ENCODE peak calls at places on chromosomes 2 and 18, in four cellular contexts. One of them, this sample, is unnamed.

GRCh38 chr2:15579641-15580040 is 12.0 kb upstream of the DDX1 start:
- DNase-seq in thoracic aorta: no peak
- DNase-seq in stimulated activated CD8-positive, alpha-beta memory T cell treated with anti-CD3 and anti-CD28 coated beads, Interleukin-4, amount 100 ng/mL, for 4 hours: no peak
- DNase-seq in progenitor cell of endocrine pancreas: no peak
- DNase-seq in this sample: no peak

GRCh38 chr18:2515908-2516625 is 55.2 kb downstream of the METTL4 start:
- DNase-seq in stimulated activated CD8-positive, alpha-beta memory T cell treated with anti-CD3 and anti-CD28 coated beads, Interleukin-4, amount 100 ng/mL, for 4 hours: no peak
- DNase-seq in progenitor cell of endocrine pancreas: no peak
- DNase-seq in thoracic aorta: peak; percentile 5
- DNase-seq in this sample: no peak

GRCh38 chr2:240573071-240573515 is 4.8 kb downstream of the RNPEPL1 start:
- DNase-seq in stimulated activated CD8-positive, alpha-beta memory T cell treated with anti-CD3 and anti-CD28 coated beads, Interleukin-4, amount 100 ng/mL, for 4 hours: no peak
- DNase-seq in thoracic aorta: no peak
- DNase-seq in progenitor cell of endocrine pancreas: no peak
- DNase-seq in this sample: no peak

GRCh38 chr18:55387139-55387984 is 200.6 kb downstream of the TCF4 start:
- DNase-seq in stimulated activated CD8-positive, alpha-beta memory T cell treated with anti-CD3 and anti-CD28 coated beads, Interleukin-4, amount 100 ng/mL, for 4 hours: no peak
- DNase-seq in progenitor cell of endocrine pancreas: no peak
- DNase-seq in thoracic aorta: no peak
- DNase-seq in this sample: no peak

GRCh38 chr2:169361706-169362345 is 508 bp downstream of the LRP2 start:
- DNase-seq in thoracic aorta: no peak
- DNase-seq in stimulated activated CD8-positive, alpha-beta memory T cell treated with anti-CD3 and anti-CD28 coated beads, Interleukin-4, amount 100 ng/mL, for 4 hours: no peak
- DNase-seq in progenitor cell of endocrine pancreas: peak; percentile 71
- DNase-seq in this sample: peak; percentile 7

GRCh38 chr18:56945171-56945863 is 201.6 kb upstream of the BOD1L2 start:
- DNase-seq in progenitor cell of endocrine pancreas: no peak
- DNase-seq in stimulated activated CD8-positive, alpha-beta memory T cell treated with anti-CD3 and anti-CD28 coated beads, Interleukin-4, amount 100 ng/mL, for 4 hours: no peak
- DNase-seq in thoracic aorta: no peak
- DNase-seq in this sample: no peak

GRCh38 chr2:241935774-241936173 is 66.2 kb downstream of the RTP5 start:
- DNase-seq in stimulated activated CD8-positive, alpha-beta memory T cell treated with anti-CD3 and anti-CD28 coated beads, Interleukin-4, amount 100 ng/mL, for 4 hours: no peak
- DNase-seq in progenitor cell of endocrine pancreas: no peak
- DNase-seq in thoracic aorta: no peak
- DNase-seq in this sample: no peak

GRCh38 chr2:19312949-19313348 is 45.5 kb downstream of the OSR1 start:
- DNase-seq in progenitor cell of endocrine pancreas: no peak
- DNase-seq in stimulated activated CD8-positive, alpha-beta memory T cell treated with anti-CD3 and anti-CD28 coated beads, Interleukin-4, amount 100 ng/mL, for 4 hours: no peak
- DNase-seq in thoracic aorta: no peak
- DNase-seq in this sample: no peak

GRCh38 chr2:226835420-226835795 is 446 bp upstream of the RHBDD1 start:
- DNase-seq in stimulated activated CD8-positive, alpha-beta memory T cell treated with anti-CD3 and anti-CD28 coated beads, Interleukin-4, amount 100 ng/mL, for 4 hours: no peak
- DNase-seq in progenitor cell of endocrine pancreas: peak; percentile 12
- DNase-seq in thoracic aorta: no peak
- DNase-seq in this sample: peak; percentile 16

GRCh38 chr18:44733754-44734465 is 53.2 kb downstream of the SETBP1 start:
- DNase-seq in thoracic aorta: no peak
- DNase-seq in progenitor cell of endocrine pancreas: no peak
- DNase-seq in stimulated activated CD8-positive, alpha-beta memory T cell treated with anti-CD3 and anti-CD28 coated beads, Interleukin-4, amount 100 ng/mL, for 4 hours: no peak
- DNase-seq in this sample: no peak

GRCh38 chr2:190404487-190404886 is 3.7 kb upstream of the MFSD6 start:
- DNase-seq in stimulated activated CD8-positive, alpha-beta memory T cell treated with anti-CD3 and anti-CD28 coated beads, Interleukin-4, amount 100 ng/mL, for 4 hours: no peak
- DNase-seq in progenitor cell of endocrine pancreas: no peak
- DNase-seq in thoracic aorta: no peak
- DNase-seq in this sample: no peak

GRCh38 chr2:72118386-72118785 is 29.3 kb downstream of the CYP26B1 start:
- DNase-seq in thoracic aorta: no peak
- DNase-seq in stimulated activated CD8-positive, alpha-beta memory T cell treated with anti-CD3 and anti-CD28 coated beads, Interleukin-4, amount 100 ng/mL, for 4 hours: no peak
- DNase-seq in progenitor cell of endocrine pancreas: no peak
- DNase-seq in this sample: no peak

GRCh38 chr18:74896390-74896991 is 298.8 kb downstream of the ZNF407 start:
- DNase-seq in progenitor cell of endocrine pancreas: no peak
- DNase-seq in thoracic aorta: no peak
- DNase-seq in stimulated activated CD8-positive, alpha-beta memory T cell treated with anti-CD3 and anti-CD28 coated beads, Interleukin-4, amount 100 ng/mL, for 4 hours: no peak
- DNase-seq in this sample: peak; percentile 41

GRCh38 chr2:120803764-120804335 is 68.2 kb downstream of the GLI2 start:
- DNase-seq in thoracic aorta: no peak
- DNase-seq in stimulated activated CD8-positive, alpha-beta memory T cell treated with anti-CD3 and anti-CD28 coated beads, Interleukin-4, amount 100 ng/mL, for 4 hours: no peak
- DNase-seq in progenitor cell of endocrine pancreas: no peak
- DNase-seq in this sample: no peak

GRCh38 chr2:202115385-202116060 is 42.5 kb downstream of the KIAA2012 start:
- DNase-seq in thoracic aorta: no peak
- DNase-seq in stimulated activated CD8-positive, alpha-beta memory T cell treated with anti-CD3 and anti-CD28 coated beads, Interleukin-4, amount 100 ng/mL, for 4 hours: no peak
- DNase-seq in progenitor cell of endocrine pancreas: no peak
- DNase-seq in this sample: no peak

GRCh38 chr18:1774261-1774660 is 797.0 kb downstream of the METTL4 start:
- DNase-seq in progenitor cell of endocrine pancreas: no peak
- DNase-seq in thoracic aorta: no peak
- DNase-seq in stimulated activated CD8-positive, alpha-beta memory T cell treated with anti-CD3 and anti-CD28 coated beads, Interleukin-4, amount 100 ng/mL, for 4 hours: no peak
- DNase-seq in this sample: no peak

GRCh38 chr18:57898506-57899124 is 95.5 kb upstream of the ATP8B1 start:
- DNase-seq in progenitor cell of endocrine pancreas: no peak
- DNase-seq in thoracic aorta: no peak
- DNase-seq in stimulated activated CD8-positive, alpha-beta memory T cell treated with anti-CD3 and anti-CD28 coated beads, Interleukin-4, amount 100 ng/mL, for 4 hours: no peak
- DNase-seq in this sample: no peak

GRCh38 chr2:229701716-229702115 is 12.6 kb downstream of the DNER start:
- DNase-seq in stimulated activated CD8-positive, alpha-beta memory T cell treated with anti-CD3 and anti-CD28 coated beads, Interleukin-4, amount 100 ng/mL, for 4 hours: no peak
- DNase-seq in progenitor cell of endocrine pancreas: no peak
- DNase-seq in thoracic aorta: no peak
- DNase-seq in this sample: no peak

GRCh38 chr18:36931116-36931515 is 102.2 kb downstream of the KIAA1328 start:
- DNase-seq in thoracic aorta: no peak
- DNase-seq in stimulated activated CD8-positive, alpha-beta memory T cell treated with anti-CD3 and anti-CD28 coated beads, Interleukin-4, amount 100 ng/mL, for 4 hours: no peak
- DNase-seq in progenitor cell of endocrine pancreas: no peak
- DNase-seq in this sample: no peak

This sample was measured in iPS DF 6.9.